ENCODE peak calls at places on chromosomes 2 and 18, in ten cellular contexts. S, Z, N, H, M, O, E, R, A and Q are unnamed samples.

GRCh38 chr2:121810959-121811853 is 55.8 kb downstream of the TSN start:
- DNase-seq in H (peak; percentile 56), O (peak; percentile 90), A (peak; percentile 83), S (peak; percentile 4), N (peak; percentile 88), R (peak; percentile 35), Z (no peak), M (no peak), E (peak; percentile 65), Q (peak; percentile 59)

GRCh38 chr18:10715791-10716190 is 190.0 kb downstream of the NAPG start:
- DNase-seq in O (no peak), R (no peak), S (no peak), M (no peak), H (no peak), E (no peak), N (no peak), Z (no peak), A (peak; percentile 23), Q (no peak)

GRCh38 chr2:12031871-12032270 is 285.4 kb downstream of the LPIN1 start:
- DNase-seq in R (no peak), Z (no peak), O (no peak), E (no peak), N (no peak), S (no peak), H (no peak), M (no peak), A (no peak), Q (no peak)

GRCh38 chr2:188314314-188315054 is 22.8 kb downstream of the GULP1 start:
- DNase-seq in S (no peak), N (peak; percentile 2), Z (no peak), M (no peak), E (no peak), O (no peak), R (no peak), H (no peak), A (no peak), Q (no peak)

GRCh38 chr18:70182548-70182947 is 22.9 kb downstream of the RTTN start:
- DNase-seq in Z (no peak), S (no peak), A (no peak), M (no peak), O (no peak), H (no peak), N (no peak), R (no peak), E (no peak), Q (no peak)

GRCh38 chr2:33029459-33029858 is 82.7 kb downstream of the LTBP1 start:
- DNase-seq in A (no peak), E (no peak), S (no peak), N (no peak), H (no peak), R (no peak), O (no peak), Z (no peak), M (no peak), Q (no peak)

GRCh38 chr2:162424816-162425215 is 80.9 kb downstream of the GCA start:
- DNase-seq in E (no peak), Z (no peak), R (no peak), N (peak; percentile 62), O (no peak), S (no peak), A (no peak), H (no peak), M (no peak), Q (peak; percentile 23)

GRCh38 chr2:72024451-72025175 is 123.0 kb downstream of the CYP26B1 start:
- DNase-seq in S (no peak), Z (no peak), A (no peak), M (no peak), O (no peak), N (no peak), R (no peak), H (no peak), E (no peak), Q (no peak)

GRCh38 chr2:99478632-99479031 is 11.2 kb downstream of the REV1 start:
- DNase-seq in H (no peak), M (no peak), S (no peak), E (no peak), N (no peak), Z (no peak), A (no peak), O (no peak), R (no peak), Q (no peak)

GRCh38 chr2:85996591-85996990 is 107.8 kb upstream of the ST3GAL5 start:
- DNase-seq in Z (no peak), M (no peak), O (peak; percentile 64), N (peak; percentile 38), A (peak; percentile 52), R (no peak), S (no peak), E (no peak), H (no peak), Q (peak; percentile 31)

GRCh38 chr2:207231106-207231860 is 65.5 kb upstream of the KLF7 start:
- DNase-seq in H (no peak), A (no peak), S (no peak), N (no peak), R (no peak), Z (no peak), O (no peak), E (no peak), M (no peak), Q (no peak)

GRCh38 chr18:49207373-49207772 is 253.1 kb downstream of the DYM start:
- DNase-seq in H (no peak), O (no peak), R (peak; percentile 21), M (no peak), E (no peak), N (no peak), A (no peak), Z (no peak), S (no peak), Q (no peak)

GRCh38 chr2:71545572-71546274 is 92.4 kb downstream of the DYSF start:
- DNase-seq in S (no peak), R (peak; percentile 57), H (peak; percentile 57), Z (no peak), N (peak; percentile 80), O (peak; percentile 92), A (peak; percentile 77), E (peak; percentile 61), M (peak; percentile 81), Q (peak; percentile 72)

GRCh38 chr18:61840324-61840723 is 52.5 kb downstream of the RNF152 start:
- DNase-seq in Z (no peak), R (no peak), N (no peak), S (no peak), O (no peak), E (no peak), M (no peak), H (no peak), A (no peak), Q (no peak)

GRCh38 chr2:26246818-26247217 is 2.1 kb downstream of the HADHB start:
- DNase-seq in Z (no peak), N (no peak), E (no peak), M (no peak), H (no peak), S (no peak), R (no peak), O (no peak), A (no peak), Q (no peak)

GRCh38 chr18:75811156-75811555 is 383.7 kb upstream of the SMIM21 start:
- DNase-seq in Z (no peak), H (no peak), O (no peak), A (no peak), N (no peak), R (no peak), S (no peak), E (no peak), M (no peak), Q (no peak)

GRCh38 chr2:2648094-2648493 is 317.0 kb upstream of the MYT1L start:
- DNase-seq in O (no peak), H (no peak), A (no peak), R (no peak), S (no peak), M (no peak), E (no peak), Z (no peak), N (no peak), Q (no peak)

GRCh38 chr2:95270541-95271081 is 3.6 kb upstream of the PROM2 start:
- DNase-seq in E (no peak), A (no peak), S (no peak), N (no peak), H (no peak), M (no peak), O (no peak), Z (no peak), R (no peak), Q (no peak)

GRCh38 chr2:38168710-38169480 is 92.9 kb upstream of the CYP1B1 start:
- DNase-seq in N (no peak), S (no peak), Z (no peak), E (no peak), H (no peak), A (no peak), M (no peak), O (no peak), R (no peak), Q (no peak)

GRCh38 chr2:109272461-109272860 is 143.5 kb downstream of the SH3RF3 start:
- DNase-seq in M (no peak), N (no peak), Z (no peak), A (no peak), E (no peak), R (no peak), S (no peak), H (no peak), O (no peak), Q (no peak)

GRCh38 chr2:13180729-13181128 is 464.0 kb downstream of the TRIB2 start:
- DNase-seq in S (no peak), Z (no peak), N (no peak), H (no peak), M (no peak), R (no peak), A (no peak), E (no peak), O (no peak), Q (no peak)

GRCh38 chr2:75309596-75310290 is 110.4 kb upstream of the TACR1 start:
- DNase-seq in E (no peak), O (no peak), Z (no peak), H (no peak), S (no peak), N (no peak), R (no peak), A (no peak), M (no peak), Q (no peak)